ENCODE peak calls at places on chromosomes 4 and X, in four cellular contexts. One of them, this sample, is unnamed.
A peak's percentile ranks its signal among the peaks of the same experiment; 100 is the strongest.

GRCh38 chrX:50067435-50068292 is 133.1 kb downstream of the AKAP4 start:
- DNase-seq in HepG2: peak; percentile 66
- DNase-seq in GM12878: no peak
- DNase-seq in SK-N-SH: peak; percentile 66
- DNase-seq in this sample: no peak

GRCh38 chr4:148857234-148857972 is 415.2 kb upstream of the NR3C2 start:
- DNase-seq in HepG2: no peak
- DNase-seq in GM12878: no peak
- DNase-seq in SK-N-SH: no peak
- DNase-seq in this sample: no peak

GRCh38 chr4:27886075-27886474 is 1025.4 kb downstream of the STIM2 start:
- DNase-seq in HepG2: no peak
- DNase-seq in GM12878: no peak
- DNase-seq in SK-N-SH: no peak
- DNase-seq in this sample: no peak

GRCh38 chr4:86452323-86452995 is 92.6 kb upstream of the MAPK10 start:
- DNase-seq in HepG2: no peak
- DNase-seq in GM12878: no peak
- DNase-seq in SK-N-SH: no peak
- DNase-seq in this sample: no peak

GRCh38 chrX:119468930-119469635 is 839 bp downstream of the SLC25A5 start:
- DNase-seq in HepG2: peak; percentile 45
- DNase-seq in GM12878: peak; percentile 35
- DNase-seq in SK-N-SH: peak; percentile 84
- DNase-seq in this sample: peak; percentile 79

GRCh38 chr4:186570193-186570996 is 15.0 kb upstream of the MTNR1A start:
- DNase-seq in HepG2: no peak
- DNase-seq in GM12878: no peak
- DNase-seq in SK-N-SH: no peak
- DNase-seq in this sample: no peak

GRCh38 chr4:56786955-56787354 is 34.5 kb downstream of the SPINK2 start:
- DNase-seq in HepG2: no peak
- DNase-seq in GM12878: no peak
- DNase-seq in SK-N-SH: peak; percentile 34
- DNase-seq in this sample: no peak

GRCh38 chrX:13266641-13267420 is 53.0 kb downstream of the ATXN3L start:
- DNase-seq in HepG2: no peak
- DNase-seq in GM12878: no peak
- DNase-seq in SK-N-SH: no peak
- DNase-seq in this sample: no peak

GRCh38 chrX:120302434-120302833 is 8.8 kb downstream of the TMEM255A start:
- DNase-seq in HepG2: no peak
- DNase-seq in GM12878: peak; percentile 61
- DNase-seq in SK-N-SH: no peak
- DNase-seq in this sample: peak; percentile 27

GRCh38 chr4:137526681-137527080 is 5.6 kb downstream of the PCDH18 start:
- DNase-seq in HepG2: no peak
- DNase-seq in GM12878: no peak
- DNase-seq in SK-N-SH: no peak
- DNase-seq in this sample: no peak

GRCh38 chr4:80362578-80363181 is 27.1 kb downstream of the CFAP299 start:
- DNase-seq in HepG2: peak; percentile 20
- DNase-seq in GM12878: no peak
- DNase-seq in SK-N-SH: peak; percentile 39
- DNase-seq in this sample: peak; percentile 30

GRCh38 chr4:149161247-149161646 is 654.4 kb downstream of the IQCM start:
- DNase-seq in HepG2: no peak
- DNase-seq in GM12878: no peak
- DNase-seq in SK-N-SH: no peak
- DNase-seq in this sample: no peak

GRCh38 chr4:70601422-70602039 is 9.5 kb downstream of the AMBN start:
- DNase-seq in HepG2: peak; percentile 62
- DNase-seq in GM12878: peak; percentile 34
- DNase-seq in SK-N-SH: peak; percentile 13
- DNase-seq in this sample: peak; percentile 64

GRCh38 chr4:123477804-123478209 is 81.2 kb downstream of the SPRY1 start:
- DNase-seq in HepG2: peak; percentile 41
- DNase-seq in GM12878: no peak
- DNase-seq in SK-N-SH: no peak
- DNase-seq in this sample: peak; percentile 57

GRCh38 chrX:118901991-118902390 is 72.4 kb upstream of the LONRF3 start:
- DNase-seq in HepG2: no peak
- DNase-seq in GM12878: no peak
- DNase-seq in SK-N-SH: no peak
- DNase-seq in this sample: no peak

GRCh38 chr4:151055539-151055938 is 40.5 kb upstream of the LRBA start:
- DNase-seq in HepG2: no peak
- DNase-seq in GM12878: no peak
- DNase-seq in SK-N-SH: no peak
- DNase-seq in this sample: no peak

GRCh38 chrX:1295550-1295949 is 26.9 kb downstream of the CSF2RA start:
- DNase-seq in HepG2: no peak
- DNase-seq in GM12878: no peak
- DNase-seq in SK-N-SH: no peak
- DNase-seq in this sample: no peak

GRCh38 chr4:80631861-80632260 is 296.3 kb downstream of the CFAP299 start:
- DNase-seq in HepG2: no peak
- DNase-seq in GM12878: no peak
- DNase-seq in SK-N-SH: no peak
- DNase-seq in this sample: no peak

GRCh38 chrX:153971632-153972367 is at the start of gene HCFC1:
- DNase-seq in HepG2: peak; percentile 75
- DNase-seq in GM12878: peak; percentile 64
- DNase-seq in SK-N-SH: peak; percentile 90
- DNase-seq in this sample: no peak

GRCh38 chrX:153971124-153971631 is 440 bp downstream of the HCFC1 start:
- DNase-seq in HepG2: peak; percentile 65
- DNase-seq in GM12878: peak; percentile 65
- DNase-seq in SK-N-SH: peak; percentile 93
- DNase-seq in this sample: no peak

GRCh38 chrX:153969125-153969903 is 2.3 kb downstream of the HCFC1 start:
- DNase-seq in HepG2: no peak
- DNase-seq in GM12878: no peak
- DNase-seq in SK-N-SH: no peak
- DNase-seq in this sample: no peak

GRCh38 chrX:153969904-153970397 is 1.7 kb downstream of the HCFC1 start:
- DNase-seq in HepG2: no peak
- DNase-seq in GM12878: no peak
- DNase-seq in SK-N-SH: peak; percentile 59
- DNase-seq in this sample: no peak

GRCh38 chrX:153970398-153971123 is 1.1 kb downstream of the HCFC1 start:
- DNase-seq in HepG2: peak; percentile 29
- DNase-seq in GM12878: no peak
- DNase-seq in SK-N-SH: peak; percentile 77
- DNase-seq in this sample: peak; percentile 80
- TF ChIP-seq POLR2AphosphoS5 in HepG2: no peak
- TF ChIP-seq POLR2AphosphoS5 in GM12878: peak; percentile 37
- TF ChIP-seq POLR2AphosphoS5 in SK-N-SH: peak; percentile 46
- TF ChIP-seq POLR2AphosphoS5 in this sample: no peak

GRCh38 chrX:148290041-148290440 is 210.4 kb upstream of the AFF2 start:
- DNase-seq in HepG2: no peak
- DNase-seq in GM12878: no peak
- DNase-seq in SK-N-SH: no peak
- DNase-seq in this sample: no peak

GRCh38 chrX:148288451-148288850 is 212.0 kb upstream of the AFF2 start:
- DNase-seq in HepG2: no peak
- DNase-seq in GM12878: no peak
- DNase-seq in SK-N-SH: no peak
- DNase-seq in this sample: no peak

GRCh38 chrX:148290937-148291336 is 209.5 kb upstream of the AFF2 start:
- DNase-seq in HepG2: no peak
- DNase-seq in GM12878: no peak
- DNase-seq in SK-N-SH: no peak
- DNase-seq in this sample: no peak
- TF ChIP-seq POLR2AphosphoS5 in HepG2: no peak
- TF ChIP-seq POLR2AphosphoS5 in GM12878: no peak
- TF ChIP-seq POLR2AphosphoS5 in SK-N-SH: no peak
- TF ChIP-seq POLR2AphosphoS5 in this sample: no peak

GRCh38 chrX:55326985-55327384 is 62.3 kb upstream of the PAGE3 start:
- DNase-seq in HepG2: no peak
- DNase-seq in GM12878: no peak
- DNase-seq in SK-N-SH: no peak
- DNase-seq in this sample: no peak
- TF ChIP-seq POLR2AphosphoS5 in HepG2: no peak
- TF ChIP-seq POLR2AphosphoS5 in GM12878: no peak
- TF ChIP-seq POLR2AphosphoS5 in SK-N-SH: no peak
- TF ChIP-seq POLR2AphosphoS5 in this sample: no peak

GRCh38 chr4:125639182-125639621 is 324.4 kb downstream of the FAT4 start:
- DNase-seq in HepG2: no peak
- DNase-seq in GM12878: no peak
- DNase-seq in SK-N-SH: peak; percentile 11
- DNase-seq in this sample: no peak
- TF ChIP-seq POLR2AphosphoS5 in HepG2: no peak
- TF ChIP-seq POLR2AphosphoS5 in GM12878: no peak
- TF ChIP-seq POLR2AphosphoS5 in SK-N-SH: no peak
- TF ChIP-seq POLR2AphosphoS5 in this sample: no peak

This sample was measured in HL-60.